ENCODE peak calls at places on chromosomes 16 and 17, in four cellular contexts. One of them, this sample, is unnamed.

GRCh38 chr17:43006639-43007551 is at the start of gene IFI35:
- DNase-seq in BJ: peak; percentile 51
- DNase-seq in fibroblast of the conjunctiva: peak; percentile 75
- DNase-seq in NCI-H1048: peak; percentile 45
- DNase-seq in this sample: no peak

GRCh38 chr17:50889528-50890118 is 23.5 kb upstream of the TOB1 start:
- DNase-seq in BJ: no peak
- DNase-seq in fibroblast of the conjunctiva: no peak
- DNase-seq in NCI-H1048: no peak
- DNase-seq in this sample: no peak

GRCh38 chr16:82082543-82083244 is 47.6 kb downstream of the HSD17B2 start:
- DNase-seq in BJ: no peak
- DNase-seq in fibroblast of the conjunctiva: no peak
- DNase-seq in NCI-H1048: no peak
- DNase-seq in this sample: no peak

GRCh38 chr17:82080789-82081464 is 15.3 kb upstream of the DUS1L start:
- DNase-seq in BJ: no peak
- DNase-seq in fibroblast of the conjunctiva: no peak
- DNase-seq in NCI-H1048: no peak
- DNase-seq in this sample: no peak

GRCh38 chr16:27745348-27745747 is 195.4 kb downstream of the KATNIP start:
- DNase-seq in BJ: no peak
- DNase-seq in fibroblast of the conjunctiva: no peak
- DNase-seq in NCI-H1048: no peak
- DNase-seq in this sample: no peak

GRCh38 chr17:17682737-17683675 is 1.7 kb downstream of the RAI1 start:
- DNase-seq in BJ: peak; percentile 41
- DNase-seq in fibroblast of the conjunctiva: peak; percentile 79
- DNase-seq in NCI-H1048: no peak
- DNase-seq in this sample: no peak

GRCh38 chr17:75896360-75897075 is at the start of gene TRIM65:
- DNase-seq in BJ: no peak
- DNase-seq in fibroblast of the conjunctiva: no peak
- DNase-seq in NCI-H1048: peak; percentile 11
- DNase-seq in this sample: no peak

GRCh38 chr17:67992541-67993152 is 3.6 kb downstream of the C17orf58 start:
- DNase-seq in BJ: no peak
- DNase-seq in fibroblast of the conjunctiva: no peak
- DNase-seq in NCI-H1048: no peak
- DNase-seq in this sample: no peak

GRCh38 chr17:81487487-81488275 is 24.9 kb downstream of the ACTG1 start:
- DNase-seq in BJ: no peak
- DNase-seq in fibroblast of the conjunctiva: no peak
- DNase-seq in NCI-H1048: no peak
- DNase-seq in this sample: no peak

GRCh38 chr17:81869221-81870154 is 1.6 kb downstream of the ARHGDIA start:
- DNase-seq in BJ: no peak
- DNase-seq in fibroblast of the conjunctiva: no peak
- DNase-seq in NCI-H1048: no peak
- DNase-seq in this sample: no peak